ENCODE peak calls at places on chromosomes 6 and 20, in ten cellular contexts. L, Z, M, N, W, O, Y, U, E and X are unnamed samples. For H3K36me3, the result is how much of the 10 kb centered on the place peaks cover.

GRCh38 chr20:38855356-38855755 is 49.9 kb downstream of the PPP1R16B start:
- DNase-seq in L (no peak), Z (no peak), M (no peak), N (no peak), W (no peak), O (no peak), Y (no peak), U (no peak), E (no peak), X (no peak)

GRCh38 chr6:156582509-156582992 is 194.6 kb upstream of the ARID1B start:
- DNase-seq in L (no peak), Z (peak), M (no peak), N (no peak), W (no peak), O (no peak), Y (no peak), U (no peak), E (no peak), X (no peak)

GRCh38 chr6:35214869-35215664 is 1.3 kb downstream of the SCUBE3 start:
- DNase-seq in L (no peak), Z (no peak), M (peak), N (no peak), W (no peak), O (no peak), Y (no peak), U (no peak), E (no peak), X (no peak)

GRCh38 chr6:7998103-7998725 is 66.0 kb downstream of the BLOC1S5 start:
- DNase-seq in L (no peak), Z (no peak), M (no peak), N (no peak), W (no peak), O (no peak), Y (no peak), U (no peak), E (no peak), X (no peak)

GRCh38 chr6:158631678-158632537 is 12.6 kb downstream of the DYNLT1 start:
- DNase-seq in L (no peak), Z (no peak), M (no peak), N (peak), W (peak), O (peak), Y (peak), U (peak), E (no peak), X (no peak)

GRCh38 chr6:7172605-7173185 is 64.9 kb downstream of the RREB1 start:
- DNase-seq in L (no peak), Z (no peak), M (no peak), N (no peak), W (no peak), O (no peak), Y (no peak), U (no peak), E (no peak), X (no peak)

GRCh38 chr20:47784256-47784598 is 1.1 kb downstream of the SULF2 start:
- DNase-seq in L (no peak), Z (no peak), M (no peak), N (no peak), W (no peak), O (no peak), Y (no peak), U (no peak), E (no peak), X (no peak)

GRCh38 chr6:56483929-56484328 is 158.8 kb downstream of the DST start:
- DNase-seq in L (no peak), Z (no peak), M (no peak), N (no peak), W (no peak), O (no peak), Y (no peak), U (no peak), E (no peak), X (no peak)

GRCh38 chr6:1593286-1593957 is 16.3 kb upstream of the FOXC1 start:
- DNase-seq in L (no peak), Z (no peak), M (peak), N (no peak), W (no peak), O (no peak), Y (no peak), U (no peak), E (no peak), X (no peak)

GRCh38 chr6:114445846-114446245 is 103.0 kb upstream of the HS3ST5 start:
- DNase-seq in L (no peak), Z (no peak), M (no peak), N (no peak), W (no peak), O (no peak), Y (no peak), U (no peak), E (no peak), X (no peak)

GRCh38 chr6:165819394-165819793 is 156.4 kb upstream of the PDE10A start:
- DNase-seq in L (no peak), Z (no peak), M (no peak), N (no peak), W (no peak), O (no peak), Y (no peak), U (no peak), E (no peak), X (no peak)

GRCh38 chr6:145814035-145814500 is 527 bp downstream of the FBXO30 start:
- DNase-seq in L (no peak), Z (peak), M (peak), N (peak), W (peak), O (peak), Y (no peak), U (peak), E (no peak), X (no peak)

GRCh38 chr6:132746049-132746448 is 11.7 kb downstream of the VNN2 start:
- DNase-seq in L (no peak), Z (no peak), M (no peak), N (no peak), W (no peak), O (no peak), Y (no peak), U (no peak), E (no peak), X (no peak)

GRCh38 chr20:38722708-38723068 is 1.6 kb upstream of the SLC32A1 start:
- DNase-seq in L (no peak), Z (no peak), M (peak), N (no peak), W (no peak), O (no peak), Y (no peak), U (no peak), E (no peak), X (no peak)

GRCh38 chr20:10925767-10926166 is 252.0 kb upstream of the JAG1 start:
- DNase-seq in L (no peak), Z (no peak), M (no peak), N (no peak), W (no peak), O (no peak), Y (no peak), U (no peak), E (no peak), X (no peak)

GRCh38 chr6:118598324-118598723 is 50.2 kb downstream of the PLN start:
- DNase-seq in L (no peak), Z (no peak), M (no peak), N (no peak), W (no peak), O (no peak), Y (no peak), U (no peak), E (no peak), X (no peak)

GRCh38 chr6:118602300-118602699 is 49.1 kb downstream of the CEP85L start:
- DNase-seq in L (no peak), Z (no peak), M (no peak), N (no peak), W (no peak), O (no peak), Y (no peak), U (no peak), E (no peak), X (no peak)

GRCh38 chr6:118596774-118597332 is 48.8 kb downstream of the PLN start:
- DNase-seq in L (peak), Z (no peak), M (no peak), N (no peak), W (no peak), O (no peak), Y (no peak), U (no peak), E (no peak), X (no peak)

GRCh38 chr6:118594877-118595276 is 46.8 kb downstream of the PLN start:
- DNase-seq in L (no peak), Z (no peak), M (no peak), N (no peak), W (no peak), O (no peak), Y (no peak), U (no peak), E (no peak), X (no peak)

DNA sequence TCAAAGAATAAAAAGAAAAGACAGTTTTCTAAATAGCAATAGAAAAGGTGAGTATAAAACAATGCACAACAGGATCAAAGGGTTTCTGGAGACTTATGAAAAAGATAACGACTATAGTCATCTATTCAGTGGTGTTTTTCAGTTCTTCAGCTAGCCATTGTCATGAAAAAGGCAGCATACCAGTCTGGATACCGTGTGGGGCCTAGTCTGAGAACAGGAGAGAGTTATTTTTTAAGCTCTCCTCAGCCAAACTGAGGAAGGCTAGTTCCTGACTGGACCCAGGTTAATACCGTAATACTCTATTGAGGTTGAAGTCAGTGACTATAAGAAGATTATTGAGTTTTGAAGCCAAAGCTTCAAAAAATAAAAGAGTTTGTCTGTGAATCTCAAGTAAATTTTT is 49.5 kb downstream of the PLN start:
- DNase-seq in L (no peak), Z (no peak), M (no peak), N (no peak), W (no peak), O (no peak), Y (no peak), U (no peak), E (no peak), X (no peak)
- H3K27ac ChIP-seq in L (no peak), Z (no peak), M (no peak), N (no peak), W (no peak), O (no peak), Y (no peak), U (no peak), E (no peak), X (no peak)

DNA sequence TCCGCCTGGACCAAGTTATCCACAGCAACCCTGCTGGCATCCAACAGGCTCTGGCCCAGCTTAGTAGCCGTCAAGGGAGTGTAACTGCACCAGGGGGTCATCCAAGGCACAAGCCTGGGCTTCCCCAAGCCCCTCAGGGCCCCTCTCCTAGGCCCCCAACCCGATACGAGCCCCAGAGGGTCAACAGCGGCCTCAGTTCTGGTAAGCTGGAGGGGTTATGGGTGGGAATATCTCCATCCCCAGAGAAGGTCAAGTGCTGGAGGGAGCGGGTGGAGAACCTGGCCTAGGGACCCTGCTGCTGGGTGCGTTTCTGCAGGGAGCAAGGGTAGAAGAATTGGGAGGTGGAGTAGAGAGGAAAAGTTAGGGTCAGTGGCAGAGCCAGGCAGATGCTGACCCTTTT is 12.9 kb downstream of the PRRC2A start:
- DNase-seq in L (no peak), Z (no peak), M (peak), N (no peak), W (no peak), O (no peak), Y (no peak), U (no peak), E (no peak), X (no peak)
- H3K36me3 ChIP-seq in L (half or more), Z (half or more), M (half or more), N (half or more), W (under half), O (half or more), Y (under half), U (under half), E (half or more), X (half or more)

GRCh38 chr20:23692725-23693124 is 3.9 kb upstream of the CST4 start:
- DNase-seq in L (no peak), Z (no peak), M (no peak), N (no peak), W (no peak), O (no peak), Y (no peak), U (no peak), E (no peak), X (no peak)
- H3K27ac ChIP-seq in L (peak), Z (no peak), M (no peak), N (peak), W (no peak), O (peak), Y (peak), U (no peak), E (no peak), X (no peak)

GRCh38 chr6:106540907-106541306 is 88.4 kb downstream of the RTN4IP1 start:
- DNase-seq in L (no peak), Z (no peak), M (no peak), N (no peak), W (no peak), O (no peak), Y (no peak), U (no peak), E (no peak), X (no peak)
- H3K36me3 ChIP-seq in L (under half), Z (half or more), M (under half), N (under half), W (under half), O (under half), Y (under half), U (under half), E (under half), X (under half)

DNA sequence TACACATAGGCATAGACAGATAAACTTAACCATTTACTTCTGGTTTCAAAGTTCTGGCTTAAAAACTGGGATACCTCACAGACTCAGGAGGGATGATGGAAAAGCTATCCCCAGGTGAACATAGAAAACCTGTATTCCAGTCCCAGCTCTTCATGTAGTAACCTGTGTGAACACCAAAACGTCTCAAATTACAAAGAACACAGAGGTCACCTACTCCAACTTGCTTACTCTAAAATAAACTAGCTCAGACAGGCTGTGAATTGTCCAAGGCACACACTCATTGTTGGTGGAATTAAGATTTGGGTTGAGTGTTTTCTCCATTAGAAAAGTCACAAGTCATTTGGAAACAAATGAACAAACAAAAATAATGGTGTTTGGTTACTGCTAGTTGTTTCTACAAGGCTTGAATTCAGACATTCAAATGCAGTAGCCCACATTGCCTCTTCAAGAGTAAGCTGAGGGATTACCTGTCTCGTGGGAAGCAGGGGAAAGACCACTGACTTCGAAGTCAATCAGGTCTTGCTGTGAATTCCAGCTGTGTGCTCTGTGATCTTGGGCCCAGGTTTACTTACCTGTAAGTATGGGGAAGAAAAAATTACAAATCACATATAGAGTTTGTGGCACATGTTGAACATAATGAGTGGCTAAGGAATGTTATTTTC is 48.2 kb upstream of the LRRC1 start:
- DNase-seq in L (no peak), Z (no peak), M (no peak), N (no peak), W (no peak), O (no peak), Y (no peak), U (no peak), E (no peak), X (no peak)
- H3K27ac ChIP-seq in L (no peak), Z (no peak), M (no peak), N (no peak), W (no peak), O (no peak), Y (no peak), U (no peak), E (no peak), X (no peak)

GRCh38 chr20:58900292-58900931 is 47.9 kb downstream of the GNAS start:
- DNase-seq in L (no peak), Z (no peak), M (no peak), N (no peak), W (no peak), O (no peak), Y (no peak), U (no peak), E (no peak), X (no peak)
- H3K36me3 ChIP-seq in L (under half), Z (half or more), M (half or more), N (under half), W (under half), O (half or more), Y (under half), U (under half), E (under half), X (half or more)